ENCODE peak calls at places on chromosomes 6 and 20, in four cellular contexts. R is GM12878, A is suprapubic skin, W is HepG2. L is an unnamed sample.

GRCh38 chr20:57517904-57518303 is 7.0 kb downstream of the CTCFL start:
- DNase-seq in W (no peak), R (no peak), A (no peak), L (no peak)

GRCh38 chr6:107114872-107115694 is at the start of gene BEND3:
- DNase-seq in R (no peak), A (no peak), W (no peak), L (peak)

GRCh38 chr6:41732601-41733348 is 2.6 kb downstream of the TFEB start:
- DNase-seq in R (peak), W (no peak), A (no peak), L (peak)

GRCh38 chr20:35539756-35540212 is 2.1 kb upstream of the ERGIC3 start:
- DNase-seq in W (peak), R (peak), A (no peak), L (peak)

GRCh38 chr6:152124432-152125074 is 317.1 kb downstream of the ESR1 start:
- DNase-seq in A (no peak), W (peak), R (no peak), L (peak)

GRCh38 chr6:5153186-5153585 is 68.0 kb downstream of the PPP1R3G start:
- DNase-seq in W (no peak), R (no peak), A (no peak), L (no peak)

GRCh38 chr20:25341716-25342680 is 48.6 kb downstream of the ABHD12 start:
- DNase-seq in A (no peak), W (no peak), R (no peak), L (peak)

GRCh38 chr6:110183292-110183691 is 3.1 kb downstream of the CDC40 start:
- DNase-seq in A (no peak), R (no peak), W (no peak), L (no peak)

GRCh38 chr6:29834564-29835436 is 7.2 kb downstream of the HLA-G start:
- DNase-seq in W (no peak), R (no peak), A (no peak), L (peak)

GRCh38 chr20:29873946-29874345 is 1383.5 kb upstream of the DEFB115 start:
- DNase-seq in R (no peak), W (no peak), A (peak), L (peak)

GRCh38 chr20:15604406-15604805 is 968.8 kb downstream of the KIF16B start:
- DNase-seq in A (no peak), R (peak), W (no peak), L (no peak)

GRCh38 chr6:13711384-13711725 is 280 bp downstream of the RANBP9 start:
- DNase-seq in R (no peak), W (no peak), A (no peak), L (no peak)

GRCh38 chr20:3330046-3330741 is 77.3 kb downstream of the DNAAF9 start:
- DNase-seq in W (no peak), R (no peak), A (no peak), L (no peak)

GRCh38 chr20:51450221-51450712 is 92.3 kb downstream of the NFATC2 start:
- DNase-seq in R (no peak), A (no peak), W (no peak), L (no peak)

GRCh38 chr6:99241905-99242534 is 107.5 kb downstream of the FAXC start:
- DNase-seq in W (peak), A (no peak), R (no peak), L (peak)

GRCh38 chr20:46176744-46177378 is 58.7 kb downstream of the CD40 start:
- DNase-seq in W (no peak), R (no peak), A (no peak), L (no peak)

GRCh38 chr6:87918461-87918941 is 129.1 kb upstream of the SPACA1 start:
- DNase-seq in W (no peak), R (no peak), A (no peak), L (peak)

GRCh38 chr20:38982291-38982690 is 20.1 kb downstream of the DHX35 start:
- DNase-seq in W (peak), A (no peak), R (no peak), L (no peak)

GRCh38 chr20:61404311-61404710 is 152.2 kb downstream of the CDH4 start:
- DNase-seq in R (no peak), W (no peak), A (no peak), L (no peak)

GRCh38 chr20:44728835-44729342 is 13.7 kb downstream of the CCN5 start:
- DNase-seq in W (no peak), R (no peak), A (no peak), L (peak)

DNA sequence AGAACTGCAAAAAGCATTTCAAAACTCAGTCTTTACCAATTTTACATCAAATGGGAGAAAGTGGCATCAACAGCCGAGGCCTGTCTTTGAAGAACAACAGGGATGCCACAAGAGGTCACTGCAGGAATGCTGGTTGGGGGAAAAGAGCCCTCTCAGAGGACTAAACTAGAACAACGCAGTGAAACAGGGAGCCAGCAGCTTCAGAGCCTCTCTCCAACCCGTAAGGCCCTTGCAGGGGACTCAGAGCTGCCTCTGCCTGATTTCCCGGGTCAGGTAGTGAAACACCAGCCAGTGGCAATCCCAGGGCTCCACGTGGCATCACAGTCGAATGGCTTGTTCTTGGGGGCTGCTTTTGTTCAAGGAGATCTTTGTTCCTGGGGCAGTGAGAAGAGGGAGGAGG is 55.0 kb upstream of the KCNK16 start:
- DNase-seq in W (peak), R (no peak), A (no peak), L (peak)
- TF ChIP-seq CTCF in W (peak), R (peak), A (peak), L (peak)

GRCh38 chr20:23084845-23085355 is 1.2 kb downstream of the CD93 start:
- DNase-seq in A (no peak), R (no peak), W (no peak), L (no peak)

GRCh38 chr20:23087587-23088275 is 1.6 kb upstream of the CD93 start:
- DNase-seq in W (no peak), R (no peak), A (no peak), L (no peak)

GRCh38 chr20:23086931-23087411 is 847 bp upstream of the CD93 start:
- DNase-seq in R (no peak), W (no peak), A (no peak), L (no peak)

GRCh38 chr20:23085415-23086055 is 589 bp downstream of the CD93 start:
- DNase-seq in A (peak), R (no peak), W (no peak), L (no peak)

DNA sequence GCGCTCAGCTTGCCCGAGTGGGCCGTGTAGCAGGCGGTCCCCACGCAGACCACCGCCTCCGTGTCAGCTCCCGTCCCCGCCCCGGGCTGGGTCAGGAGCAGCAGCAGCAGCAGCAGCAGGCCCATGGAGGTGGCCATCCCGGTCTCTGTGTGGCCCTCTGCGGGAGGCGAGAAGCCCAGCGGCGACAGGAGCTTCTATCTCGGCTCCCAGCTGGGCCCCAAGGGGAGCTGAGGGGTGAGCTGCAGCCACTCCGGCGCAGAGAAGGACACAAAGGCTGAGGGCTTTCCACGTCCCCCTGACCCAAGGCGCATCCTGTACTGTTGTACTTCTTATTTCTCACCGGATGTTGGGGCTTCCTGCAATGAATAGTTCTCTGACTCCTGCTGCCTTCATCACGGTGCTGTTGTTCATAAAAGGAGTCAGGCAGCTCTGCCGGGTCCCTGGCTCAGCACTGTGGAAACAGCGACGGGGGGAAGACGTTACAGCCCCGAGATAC is at the start of gene CD93:
- DNase-seq in W (no peak), R (no peak), A (peak), L (peak)
- TF ChIP-seq POLR2AphosphoS5 in W (no peak), R (no peak), A (no peak), L (no peak)

GRCh38 chr20:6629564-6629963 is 137.9 kb upstream of the BMP2 start:
- DNase-seq in A (no peak), W (no peak), R (no peak), L (no peak)
- TF ChIP-seq CTCF in A (no peak), W (no peak), R (no peak), L (peak)

GRCh38 chr6:116419069-116419468 is 42.1 kb upstream of the CALHM6 start:
- DNase-seq in W (no peak), R (no peak), A (no peak), L (no peak)
- TF ChIP-seq POLR2AphosphoS5 in W (no peak), R (no peak), A (no peak), L (no peak)

GRCh38 chr6:3455121-3455489 is 1.7 kb downstream of the SLC22A23 start:
- DNase-seq in W (peak), R (no peak), A (no peak), L (no peak)

GRCh38 chr6:3455490-3456394 is 1.1 kb downstream of the SLC22A23 start:
- DNase-seq in W (peak), A (no peak), R (no peak), L (peak)

GRCh38 chr6:3451498-3451897 is 5.4 kb downstream of the SLC22A23 start:
- DNase-seq in A (no peak), R (no peak), W (no peak), L (no peak)

GRCh38 chr6:3454206-3455016 is 2.4 kb downstream of the SLC22A23 start:
- DNase-seq in W (peak), R (no peak), A (no peak), L (no peak)

GRCh38 chr6:3453410-3453809 is 3.4 kb downstream of the SLC22A23 start:
- DNase-seq in W (no peak), A (no peak), R (no peak), L (no peak)
- TF ChIP-seq CTCF in W (peak), A (no peak), R (no peak), L (no peak)

DNA sequence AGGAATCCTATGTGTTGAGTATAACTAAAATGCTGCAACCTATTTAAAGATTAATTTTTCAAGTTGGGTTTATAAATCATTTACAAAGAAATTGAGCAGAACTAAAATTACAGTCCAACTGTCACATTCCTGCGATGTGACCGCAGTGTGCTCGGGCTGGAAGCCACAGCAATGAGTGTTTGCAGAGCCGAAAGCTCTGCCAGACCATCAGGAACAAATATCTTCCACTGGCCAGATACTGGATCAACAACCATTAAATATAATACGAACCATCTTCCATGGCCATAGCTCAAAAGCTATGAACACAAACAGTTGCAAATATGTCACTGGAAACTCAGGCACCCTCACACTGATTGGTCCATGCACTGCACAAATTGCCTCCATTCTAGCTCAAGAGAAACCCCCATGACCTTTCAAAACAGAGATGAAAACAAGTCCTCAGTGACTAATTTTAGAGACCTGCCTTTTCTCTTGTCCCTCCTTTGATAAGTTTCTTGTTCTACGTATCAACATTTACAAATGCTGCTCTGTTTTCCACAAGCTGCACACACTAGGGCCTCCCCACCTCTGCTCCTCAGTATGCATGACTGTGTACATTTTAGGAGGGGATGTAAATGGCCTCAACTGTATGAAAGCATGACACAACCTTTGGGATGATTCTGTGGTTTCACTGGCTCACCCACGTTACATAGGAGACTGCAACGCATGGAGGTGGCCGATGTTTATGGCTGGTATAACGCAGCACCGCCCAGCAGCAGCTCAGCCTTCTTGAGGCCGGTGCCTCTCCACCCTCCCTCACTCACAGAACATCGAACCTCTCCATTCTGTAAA is 171.7 kb downstream of the WDR27 start:
- DNase-seq in A (no peak), W (no peak), R (no peak), L (no peak)
- TF ChIP-seq POLR2AphosphoS5 in A (peak), W (no peak), R (no peak), L (no peak)

GRCh38 chr20:32536861-32537656 is 48.1 kb downstream of the NOL4L start:
- DNase-seq in A (no peak), R (no peak), W (no peak), L (peak)

GRCh38 chr20:32535953-32536823 is 48.9 kb downstream of the NOL4L start:
- DNase-seq in W (peak), A (no peak), R (no peak), L (peak)

GRCh38 chr20:32538526-32538918 is 46.6 kb downstream of the NOL4L start:
- DNase-seq in R (no peak), A (no peak), W (no peak), L (peak)

GRCh38 chr20:32539063-32539816 is 45.9 kb downstream of the NOL4L start:
- DNase-seq in A (no peak), W (no peak), R (no peak), L (no peak)

GRCh38 chr20:32537657-32538525 is 47.2 kb downstream of the NOL4L start:
- DNase-seq in A (no peak), R (no peak), W (no peak), L (peak)
- TF ChIP-seq CTCF in A (no peak), R (no peak), W (peak), L (no peak)

DNA sequence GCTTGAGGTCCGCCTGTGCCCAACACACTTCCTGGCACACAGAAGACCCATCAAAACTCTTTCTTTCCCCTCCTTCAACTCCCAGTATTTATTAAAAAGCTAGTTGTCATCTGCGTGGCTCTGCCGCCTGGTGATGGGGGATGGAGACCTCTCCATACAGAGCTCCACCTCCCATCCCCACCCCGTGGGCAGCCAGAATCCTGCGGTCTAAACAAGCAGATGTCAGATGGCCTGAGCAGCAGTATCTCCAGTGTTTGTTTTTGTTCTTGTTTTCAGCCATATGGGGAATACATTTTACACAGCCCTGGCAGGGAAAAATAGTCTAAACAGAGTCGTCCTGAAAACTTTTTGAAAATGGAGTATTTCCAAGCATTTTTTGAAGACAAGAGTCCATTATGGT is 91.3 kb downstream of the TCP11 start:
- DNase-seq in W (no peak), A (no peak), R (no peak), L (no peak)
- TF ChIP-seq POLR2AphosphoS5 in W (no peak), A (no peak), R (no peak), L (no peak)

GRCh38 chr6:68196645-68197044 is 438.4 kb upstream of the ADGRB3 start:
- DNase-seq in W (peak), A (no peak), R (no peak), L (peak)
- TF ChIP-seq CTCF in W (no peak), A (no peak), R (peak), L (peak)

GRCh38 chr20:43538855-43539700 is 19.7 kb upstream of the SGK2 start:
- DNase-seq in A (peak), R (no peak), W (no peak), L (no peak)
- TF ChIP-seq POLR2AphosphoS5 in A (no peak), R (no peak), W (no peak), L (no peak)

L was measured in GM23338.